ENCODE peak calls at places on chromosome 20, in ten cellular contexts. Q is AG08395, D is AG10803, O is progenitor cell of endocrine pancreas, Y is WTC11, S is ovary, R is H7, E is BJ, K is dermis blood vessel endothelial cell, I is neural progenitor cell. M is an unnamed sample.

GRCh38 chr20:20835897-20836296 is 123.5 kb upstream of the RALGAPA2 start:
- DNase-seq in Q (no peak), D (no peak), O (no peak), Y (no peak), S (no peak), R (no peak), E (no peak), K (no peak), I (no peak), M (no peak)

GRCh38 chr20:42567409-42567808 is 622.3 kb downstream of the PTPRT start:
- DNase-seq in Q (no peak), D (no peak), O (no peak), Y (no peak), S (no peak), R (no peak), E (no peak), K (no peak), I (no peak), M (peak; percentile 31)

GRCh38 chr20:8368680-8369079 is 236.6 kb downstream of the PLCB1 start:
- DNase-seq in Q (no peak), D (no peak), O (no peak), Y (no peak), S (no peak), R (no peak), E (no peak), K (no peak), I (no peak), M (no peak)

GRCh38 chr20:6767536-6768227 is at the start of gene BMP2:
- DNase-seq in Q (peak; percentile 49), D (peak; percentile 47), O (peak; percentile 47), Y (peak; percentile 53), S (peak; percentile 64), R (peak; percentile 82), E (no peak), K (peak; percentile 76), I (peak; percentile 87), M (peak; percentile 88)

GRCh38 chr20:60729119-60729900 is 522.8 kb upstream of the CDH4 start:
- DNase-seq in Q (no peak), D (no peak), O (no peak), Y (peak; percentile 26), S (no peak), R (peak; percentile 19), E (no peak), K (no peak), I (peak; percentile 10), M (no peak)

GRCh38 chr20:38294334-38294592 is 9.7 kb upstream of the BPI start:
- DNase-seq in Q (no peak), D (no peak), O (no peak), Y (no peak), S (no peak), R (no peak), E (no peak), K (no peak), I (no peak), M (no peak)

GRCh38 chr20:47573586-47573985 is 71.9 kb downstream of the NCOA3 start:
- DNase-seq in Q (no peak), D (no peak), O (no peak), Y (no peak), S (no peak), R (no peak), E (no peak), K (no peak), I (no peak), M (no peak)

GRCh38 chr20:46229478-46229877 is 78.8 kb downstream of the CDH22 start:
- DNase-seq in Q (no peak), D (no peak), O (no peak), Y (no peak), S (no peak), R (no peak), E (no peak), K (peak; percentile 7), I (peak; percentile 67), M (no peak)

GRCh38 chr20:20448891-20449290 is 81.0 kb downstream of the INSM1 start:
- DNase-seq in Q (no peak), D (no peak), O (no peak), Y (no peak), S (no peak), R (no peak), E (no peak), K (no peak), I (no peak), M (no peak)

GRCh38 chr20:48714764-48715163 is 113.0 kb downstream of the PREX1 start:
- DNase-seq in Q (no peak), D (no peak), O (no peak), Y (no peak), S (no peak), R (no peak), E (no peak), K (no peak), I (no peak), M (no peak)

GRCh38 chr20:45538209-45538798 is 978 bp downstream of the WFDC6 start:
- DNase-seq in Q (no peak), D (no peak), O (no peak), Y (peak; percentile 60), S (no peak), R (peak; percentile 19), E (no peak), K (no peak), I (peak; percentile 13), M (no peak)

GRCh38 chr20:588932-589672 is 21.0 kb downstream of the TCF15 start:
- DNase-seq in Q (no peak), D (no peak), O (no peak), Y (no peak), S (no peak), R (peak; percentile 58), E (no peak), K (no peak), I (no peak), M (no peak)

GRCh38 chr20:46557231-46557956 is 6.9 kb upstream of the OCSTAMP start:
- DNase-seq in Q (peak; percentile 77), D (peak; percentile 74), O (no peak), Y (no peak), S (no peak), R (no peak), E (no peak), K (peak; percentile 61), I (no peak), M (no peak)

GRCh38 chr20:29497261-29497671 is 1760.2 kb upstream of the DEFB115 start:
- DNase-seq in Q (no peak), D (peak; percentile 0), O (no peak), Y (no peak), S (peak; percentile 42), R (peak; percentile 7), E (no peak), K (no peak), I (no peak), M (no peak)

GRCh38 chr20:44187054-44187762 is at the start of gene JPH2:
- DNase-seq in Q (peak; percentile 90), D (peak; percentile 92), O (no peak), Y (peak; percentile 74), S (peak; percentile 57), R (peak; percentile 87), E (peak; percentile 63), K (peak; percentile 39), I (peak; percentile 59), M (peak; percentile 84)

GRCh38 chr20:62716198-62716940 is 7.7 kb downstream of the NTSR1 start:
- DNase-seq in Q (peak; percentile 34), D (no peak), O (no peak), Y (no peak), S (no peak), R (no peak), E (no peak), K (no peak), I (no peak), M (no peak)

GRCh38 chr20:39839406-39840119 is 849.5 kb downstream of the MAFB start:
- DNase-seq in Q (no peak), D (no peak), O (no peak), Y (no peak), S (no peak), R (no peak), E (no peak), K (no peak), I (no peak), M (no peak)

M was measured in astrocyte of the hippocampus.